ENCODE peak calls at places on chromosome 20, in five cellular contexts. L is cardiac muscle cell; Z is esophagus muscularis mucosa; A is CD8-positive, alpha-beta memory T cell; V is RWPE2. W is an unnamed sample. For H3K4me1, the result is how much of the 10 kb centered on the place peaks cover.

GRCh38 chr20:17636523-17637412 is 45.3 kb downstream of the RRBP1 start:
- DNase-seq in A (no peak), L (no peak), Z (no peak), V (no peak), W (no peak)

GRCh38 chr20:59749293-59749680 is 144.9 kb downstream of the PHACTR3 start:
- DNase-seq in A (no peak), L (peak), Z (no peak), V (no peak), W (no peak)

GRCh38 chr20:59783020-59784010 is 150.1 kb downstream of the SYCP2 start:
- DNase-seq in Z (peak), V (peak), A (no peak), L (peak), W (no peak)

GRCh38 chr20:25273541-25274358 is 25.9 kb downstream of the PYGB start:
- DNase-seq in L (no peak), A (no peak), Z (no peak), V (peak), W (no peak)

GRCh38 chr20:16346956-16347355 is 226.3 kb downstream of the KIF16B start:
- DNase-seq in V (no peak), L (no peak), Z (no peak), A (no peak), W (no peak)

GRCh38 chr20:41613321-41613720 is 4.9 kb downstream of the CHD6 start:
- DNase-seq in L (no peak), A (no peak), Z (no peak), V (no peak), W (no peak)

GRCh38 chr20:59770270-59770669 is 163.2 kb downstream of the SYCP2 start:
- DNase-seq in A (no peak), L (no peak), Z (no peak), V (peak), W (no peak)

GRCh38 chr20:5364997-5365597 is 48.3 kb upstream of the PROKR2 start:
- DNase-seq in L (no peak), A (no peak), V (no peak), Z (no peak), W (no peak)

GRCh38 chr20:33685328-33686007 is 717 bp downstream of the E2F1 start:
- DNase-seq in L (no peak), Z (no peak), A (no peak), V (peak), W (peak)

GRCh38 chr20:32485126-32485769 is 99.9 kb downstream of the NOL4L start:
- DNase-seq in Z (no peak), V (peak), L (peak), A (peak), W (peak)

GRCh38 chr20:53981752-53982437 is 88.5 kb downstream of the BCAS1 start:
- DNase-seq in V (no peak), L (no peak), Z (no peak), A (no peak), W (no peak)

GRCh38 chr20:35739294-35740163 is 2.5 kb downstream of the RBM39 start:
- DNase-seq in Z (no peak), L (peak), A (no peak), V (peak), W (no peak)

GRCh38 chr20:1905693-1906092 is 10.5 kb downstream of the SIRPA start:
- DNase-seq in V (no peak), L (no peak), A (no peak), Z (no peak), W (no peak)

GRCh38 chr20:16526433-16527380 is 46.5 kb downstream of the KIF16B start:
- DNase-seq in A (no peak), V (no peak), L (no peak), Z (no peak), W (no peak)

GRCh38 chr20:37777556-37777955 is 83.7 kb downstream of the CTNNBL1 start:
- DNase-seq in A (no peak), V (no peak), Z (no peak), L (peak), W (no peak)

GRCh38 chr20:1225729-1226313 is at the start of gene RAD21L1:
- DNase-seq in V (peak), Z (peak), A (peak), L (peak), W (peak)

GRCh38 chr20:58549231-58549630 is 34.0 kb upstream of the APCDD1L start:
- DNase-seq in L (no peak), Z (peak), A (no peak), V (peak), W (no peak)

GRCh38 chr20:20549699-20550098 is 162.7 kb downstream of the RALGAPA2 start:
- DNase-seq in A (no peak), V (no peak), L (peak), Z (no peak), W (no peak)

GRCh38 chr20:4041748-4042411 is 26.5 kb upstream of the RNF24 start:
- DNase-seq in V (peak), L (peak), A (no peak), Z (no peak), W (no peak)

GRCh38 chr20:19256085-19256484 is 43.6 kb downstream of the SLC24A3 start:
- DNase-seq in L (no peak), A (no peak), Z (no peak), V (no peak), W (no peak)

GRCh38 chr20:41510224-41510623 is 108.0 kb downstream of the CHD6 start:
- DNase-seq in A (no peak), Z (no peak), V (no peak), L (no peak), W (no peak)

GRCh38 chr20:35807877-35808276 is 36.1 kb downstream of the PHF20 start:
- DNase-seq in L (no peak), V (no peak), Z (no peak), A (no peak), W (no peak)

GRCh38 chr20:2539341-2539740 is 3.0 kb downstream of the TMC2 start:
- DNase-seq in V (no peak), L (no peak), Z (no peak), A (no peak), W (no peak)

GRCh38 chr20:41894255-41894963 is 276.2 kb upstream of the CHD6 start:
- DNase-seq in Z (peak), V (no peak), A (no peak), L (no peak), W (no peak)

GRCh38 chr20:9068232-9068781 is 580 bp upstream of the PLCB4 start:
- DNase-seq in V (peak), Z (no peak), L (peak), A (no peak), W (no peak)

GRCh38 chr20:35463455-35464300 is 8.3 kb downstream of the CEP250 start:
- DNase-seq in V (peak), L (peak), A (peak), Z (no peak), W (peak)

GRCh38 chr20:43583982-43584432 is 6.7 kb upstream of the IFT52 start:
- DNase-seq in L (peak), V (peak), Z (no peak), A (no peak), W (no peak)

GRCh38 chr20:46240065-46240464 is 68.2 kb downstream of the CDH22 start:
- DNase-seq in Z (no peak), L (no peak), A (no peak), V (no peak), W (no peak)

GRCh38 chr20:58718121-58718563 is 25.5 kb downstream of the NPEPL1 start:
- DNase-seq in Z (peak), L (no peak), V (peak), A (no peak), W (no peak)

GRCh38 chr20:8675896-8676295 is 393.0 kb upstream of the PLCB4 start:
- DNase-seq in L (no peak), A (no peak), Z (no peak), V (no peak), W (no peak)

GRCh38 chr20:17630806-17631195 is 51.2 kb downstream of the RRBP1 start:
- DNase-seq in L (no peak), Z (no peak), A (no peak), V (no peak), W (no peak)

GRCh38 chr20:24469116-24470030 is at the start of gene SYNDIG1:
- DNase-seq in L (peak), V (no peak), A (no peak), Z (no peak), W (no peak)

GRCh38 chr20:55213653-55214052 is 738.3 kb downstream of the DOK5 start:
- DNase-seq in L (no peak), V (no peak), A (no peak), Z (no peak), W (no peak)

GRCh38 chr20:62708591-62709536 is at the start of gene NTSR1:
- DNase-seq in Z (no peak), A (no peak), L (no peak), V (no peak), W (no peak)
- H3K4me3 ChIP-seq in Z (peak), A (no peak), L (no peak), V (peak), W (no peak)

GRCh38 chr20:62377615-62378085 is 9.3 kb upstream of the RPS21 start:
- DNase-seq in L (no peak), Z (no peak), V (peak), A (no peak), W (no peak)

GRCh38 chr20:62376112-62377063 is 9.3 kb upstream of the LAMA5 start:
- DNase-seq in A (no peak), Z (no peak), V (peak), L (peak), W (no peak)

GRCh38 chr20:62377064-62377461 is 9.8 kb upstream of the RPS21 start:
- DNase-seq in L (no peak), A (no peak), Z (no peak), V (peak), W (no peak)

GRCh38 chr20:62381202-62381797 is 5.6 kb upstream of the RPS21 start:
- DNase-seq in Z (no peak), L (no peak), V (peak), A (no peak), W (no peak)

GRCh38 chr20:62378215-62378614 is 8.7 kb upstream of the RPS21 start:
- DNase-seq in L (no peak), Z (no peak), V (no peak), A (no peak), W (no peak)
- H3K4me1 ChIP-seq in L (under half), Z (half or more), V (half or more), A (under half), W (under half)

DNA sequence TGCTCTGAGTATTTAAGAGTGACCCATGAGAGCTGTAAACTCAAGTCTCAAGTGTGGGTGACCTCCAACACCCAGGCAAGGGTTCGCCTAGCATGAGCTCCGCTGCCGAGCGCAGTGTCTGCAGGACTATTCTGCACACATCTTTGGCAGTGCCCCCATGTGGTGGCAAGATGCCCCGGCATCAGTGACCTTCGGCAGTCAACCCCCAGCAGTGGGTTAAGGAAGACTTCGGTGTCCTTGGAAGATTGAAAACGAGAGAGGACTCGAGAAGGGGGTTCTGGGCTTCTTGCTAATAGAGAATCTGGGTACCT is 43.1 kb downstream of the RBM38 start:
- DNase-seq in V (peak), Z (no peak), A (no peak), L (no peak), W (no peak)
- H3K27ac ChIP-seq in V (no peak), Z (no peak), A (no peak), L (peak), W (no peak)

GRCh38 chr20:62301773-62302340 is 940 bp upstream of the ADRM1 start:
- DNase-seq in A (peak), V (no peak), L (peak), Z (peak), W (peak)

GRCh38 chr20:62302341-62303048 is at the start of gene ADRM1:
- DNase-seq in A (peak), Z (peak), V (no peak), L (peak), W (peak)

GRCh38 chr20:62303327-62304226 is 780 bp downstream of the ADRM1 start:
- DNase-seq in Z (no peak), A (no peak), V (peak), L (no peak), W (no peak)

GRCh38 chr20:62304331-62305148 is 1.7 kb downstream of the ADRM1 start:
- DNase-seq in A (no peak), L (no peak), Z (no peak), V (peak), W (no peak)

DNA sequence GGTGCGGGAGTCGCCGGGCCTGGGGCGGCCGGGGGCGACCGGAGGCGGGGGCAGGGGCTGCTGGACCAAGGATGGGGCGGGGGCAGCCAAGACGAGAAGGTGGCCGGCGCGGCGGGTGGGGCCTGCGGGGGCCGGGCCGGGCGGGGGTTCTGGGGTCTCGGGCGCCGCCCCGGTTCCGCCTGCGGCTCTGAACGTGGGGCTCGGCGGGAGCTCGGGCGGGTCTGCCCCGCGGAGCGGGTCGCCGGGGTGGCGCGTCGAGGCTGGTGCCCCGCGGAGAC is 191 bp downstream of the ADRM1 start:
- DNase-seq in A (no peak), V (peak), Z (no peak), L (no peak), W (no peak)
- H3K4me3 ChIP-seq in A (peak), V (peak), Z (peak), L (peak), W (peak)

GRCh38 chr20:47316776-47317126 is 39.7 kb downstream of the ZMYND8 start:
- DNase-seq in A (no peak), V (no peak), L (no peak), Z (no peak), W (no peak)

GRCh38 chr20:47318596-47319516 is 37.6 kb downstream of the ZMYND8 start:
- DNase-seq in A (no peak), Z (peak), L (peak), V (peak), W (no peak)

GRCh38 chr20:47319517-47320252 is 36.8 kb downstream of the ZMYND8 start:
- DNase-seq in Z (no peak), V (peak), A (no peak), L (peak), W (no peak)

GRCh38 chr20:47317127-47317895 is 39.2 kb downstream of the ZMYND8 start:
- DNase-seq in V (peak), Z (peak), A (peak), L (peak), W (peak)

GRCh38 chr20:47318027-47318595 is 38.4 kb downstream of the ZMYND8 start:
- DNase-seq in V (no peak), A (no peak), L (no peak), Z (no peak), W (no peak)
- H3K4me1 ChIP-seq in V (half or more), A (under half), L (half or more), Z (half or more), W (under half)

GRCh38 chr20:48731581-48731980 is 96.2 kb downstream of the PREX1 start:
- DNase-seq in Z (no peak), A (no peak), V (no peak), L (no peak), W (no peak)
- H3K27ac ChIP-seq in Z (no peak), A (no peak), V (no peak), L (no peak), W (no peak)

DNA sequence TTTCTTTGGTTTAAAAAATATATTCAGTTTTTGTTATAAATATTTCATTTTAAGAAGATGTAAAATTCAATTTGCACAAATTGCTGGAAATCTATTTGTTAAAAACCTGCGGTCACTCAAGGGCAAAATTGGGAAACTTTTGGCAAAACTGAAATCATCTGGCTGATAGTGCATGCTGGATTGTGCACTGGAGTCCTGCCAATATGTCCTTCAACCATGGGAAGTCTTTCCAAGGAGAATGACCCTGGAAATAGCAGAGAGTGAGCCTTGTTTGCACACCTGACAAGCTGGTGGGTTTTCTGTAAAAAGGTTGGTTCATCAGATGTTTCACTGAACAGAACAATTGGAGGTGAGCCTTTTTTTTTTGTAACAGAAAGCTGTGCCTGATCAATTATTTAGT is 413.5 kb downstream of the BTBD3 start:
- DNase-seq in A (no peak), Z (no peak), V (no peak), L (no peak), W (no peak)
- H3K4me3 ChIP-seq in A (no peak), Z (no peak), V (no peak), L (no peak), W (no peak)

DNA sequence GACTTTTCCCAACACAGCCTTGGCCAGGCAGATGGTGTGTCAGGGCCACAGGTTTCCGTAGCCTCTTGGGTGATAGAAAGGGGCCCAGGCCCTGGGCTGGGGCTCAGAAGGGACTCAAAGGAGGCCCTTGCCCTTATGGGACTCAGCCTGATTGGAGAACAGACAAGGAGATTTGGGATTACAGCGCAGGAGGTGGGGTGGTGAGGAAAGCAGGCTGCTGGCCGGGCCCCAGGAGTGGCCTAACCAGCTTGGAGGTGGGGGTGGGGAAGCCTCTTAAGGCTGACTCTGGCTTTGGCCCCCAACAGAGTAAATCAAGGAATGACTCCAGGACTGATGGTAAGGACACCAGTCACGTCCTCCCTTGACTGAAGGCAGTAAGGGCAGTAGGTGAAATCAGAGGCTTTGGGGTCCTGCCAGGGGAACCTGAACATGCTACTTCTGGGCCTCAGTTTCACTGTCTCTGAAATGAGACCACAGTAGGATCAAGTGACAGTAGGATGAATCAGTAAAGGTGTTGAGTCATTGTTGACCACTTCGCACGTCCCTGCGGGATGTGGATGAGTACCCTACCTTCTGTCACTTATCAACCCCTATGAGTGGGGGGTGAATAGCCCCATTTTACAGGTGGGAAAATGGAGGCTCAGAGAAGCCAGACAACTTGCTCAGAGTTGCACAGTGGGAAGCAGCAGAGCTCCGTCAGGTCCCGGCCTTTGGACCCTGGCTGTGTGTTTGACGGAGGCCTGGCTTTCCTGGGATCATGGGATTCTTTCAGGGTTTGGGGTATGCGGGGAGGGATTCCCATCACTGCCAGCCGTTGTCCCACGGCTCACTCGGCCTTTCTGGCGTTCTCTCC is 4.5 kb downstream of the SNAI1 start:
- DNase-seq in Z (no peak), L (peak), V (no peak), A (no peak), W (no peak)
- H3K4me1 ChIP-seq in Z (under half), L (under half), V (under half), A (under half), W (under half)

GRCh38 chr20:38840894-38841470 is 35.5 kb downstream of the PPP1R16B start:
- DNase-seq in L (no peak), V (no peak), Z (no peak), A (peak), W (no peak)
- H3K27ac ChIP-seq in L (no peak), V (no peak), Z (no peak), A (peak), W (peak)

GRCh38 chr20:57244627-57245214 is 21.7 kb downstream of the BMP7 start:
- DNase-seq in L (no peak), V (no peak), A (no peak), Z (no peak), W (no peak)

GRCh38 chr20:57243480-57244220 is 22.8 kb downstream of the BMP7 start:
- DNase-seq in L (no peak), V (no peak), Z (no peak), A (no peak), W (no peak)

GRCh38 chr20:57242414-57242813 is 24.0 kb downstream of the BMP7 start:
- DNase-seq in L (no peak), A (no peak), Z (no peak), V (no peak), W (no peak)

GRCh38 chr20:57246008-57246407 is 20.4 kb downstream of the BMP7 start:
- DNase-seq in Z (no peak), L (no peak), A (no peak), V (no peak), W (no peak)

GRCh38 chr20:57244221-57244585 is 22.2 kb downstream of the BMP7 start:
- DNase-seq in V (no peak), A (no peak), Z (no peak), L (no peak), W (no peak)
- H3K4me3 ChIP-seq in V (no peak), A (no peak), Z (no peak), L (no peak), W (no peak)